ENCODE peak calls at places on chromosomes 6 and 20, in six cellular contexts. I is T-helper 2 cell; M is Kasumi-1; Y is fibroblast of pulmonary artery; X is activated CD4-positive, CD25-positive, alpha-beta regulatory T cell treated with anti-CD3 and anti-CD28 coated beads, Interleukin-2, amount 50 U/mL, for 16 hours; V is CD8-positive, alpha-beta T cell. W is an unnamed sample.

GRCh38 chr6:145763742-145764141 is 28.4 kb upstream of the EPM2A start:
- DNase-seq in V (no peak), X (no peak), M (no peak), I (no peak), Y (no peak), W (no peak)

GRCh38 chr6:148144917-148145521 is 197.6 kb upstream of the SASH1 start:
- DNase-seq in M (peak; percentile 50), I (no peak), X (no peak), V (peak; percentile 51), Y (peak; percentile 81), W (peak; percentile 9)

GRCh38 chr6:24775520-24776058 is 852 bp downstream of the GMNN start:
- DNase-seq in I (no peak), X (no peak), Y (peak; percentile 65), V (no peak), M (no peak), W (no peak)

GRCh38 chr6:117498159-117498558 is 15.7 kb downstream of the DCBLD1 start:
- DNase-seq in V (no peak), X (no peak), M (peak; percentile 65), Y (peak; percentile 76), I (no peak), W (no peak)

GRCh38 chr6:48140221-48140620 is 29.2 kb upstream of the PTCHD4 start:
- DNase-seq in I (no peak), M (no peak), V (no peak), X (no peak), Y (no peak), W (no peak)

GRCh38 chr20:34475979-34476736 is 40.1 kb upstream of the DYNLRB1 start:
- DNase-seq in I (peak; percentile 1), V (peak; percentile 54), M (peak; percentile 18), X (peak; percentile 3), Y (peak; percentile 30), W (peak; percentile 34)

GRCh38 chr20:48090314-48090713 is 305.0 kb upstream of the SULF2 start:
- DNase-seq in Y (no peak), M (no peak), I (no peak), V (no peak), X (no peak), W (no peak)

GRCh38 chr20:18172379-18172778 is 34.7 kb downstream of the KAT14 start:
- DNase-seq in I (no peak), V (no peak), Y (no peak), X (no peak), M (no peak), W (no peak)

GRCh38 chr6:71406871-71407860 is 118.6 kb downstream of the OGFRL1 start:
- DNase-seq in Y (no peak), X (no peak), I (no peak), M (no peak), V (no peak), W (no peak)

GRCh38 chr6:141562181-141562800 is 570.4 kb upstream of the GJE1 start:
- DNase-seq in M (peak; percentile 50), V (peak; percentile 48), I (no peak), Y (no peak), X (no peak), W (no peak)

GRCh38 chr6:158758941-158759479 is 60.2 kb downstream of the EZR start:
- DNase-seq in V (no peak), Y (no peak), X (no peak), M (no peak), I (no peak), W (no peak)

GRCh38 chr6:81511423-81511822 is 241.1 kb downstream of the TENT5A start:
- DNase-seq in I (no peak), Y (no peak), M (no peak), V (no peak), X (no peak), W (no peak)

GRCh38 chr6:159203304-159204005 is 34.3 kb downstream of the FNDC1 start:
- DNase-seq in X (no peak), I (no peak), V (no peak), Y (peak; percentile 95), M (no peak), W (no peak)

GRCh38 chr6:156028310-156029131 is 572.9 kb upstream of the NOX3 start:
- DNase-seq in I (no peak), X (no peak), M (peak; percentile 2), Y (no peak), V (no peak), W (no peak)

GRCh38 chr20:59145926-59146800 is 17.5 kb upstream of the ZNF831 start:
- DNase-seq in M (no peak), Y (no peak), V (peak; percentile 73), X (peak; percentile 53), I (peak; percentile 42), W (peak; percentile 41)

GRCh38 chr20:2767768-2768631 is 32.4 kb downstream of the CPXM1 start:
- DNase-seq in M (no peak), V (no peak), X (no peak), I (no peak), Y (peak; percentile 53), W (no peak)

GRCh38 chr6:36853325-36853724 is 14.1 kb upstream of the CPNE5 start:
- DNase-seq in M (peak; percentile 96), V (no peak), Y (peak; percentile 96), I (no peak), X (no peak), W (no peak)

GRCh38 chr6:162190936-162191335 is 536.6 kb downstream of the PRKN start:
- DNase-seq in I (no peak), X (no peak), V (no peak), M (no peak), Y (no peak), W (no peak)

GRCh38 chr6:19356692-19357091 is 480.5 kb upstream of the ID4 start:
- DNase-seq in Y (no peak), V (no peak), M (no peak), X (no peak), I (no peak), W (no peak)

GRCh38 chr6:30041821-30042220 is 19.2 kb upstream of the POLR1H start:
- DNase-seq in I (no peak), X (no peak), V (no peak), Y (no peak), M (no peak), W (no peak)

GRCh38 chr20:44079968-44080560 is 106.9 kb downstream of the JPH2 start:
- DNase-seq in M (no peak), V (no peak), Y (peak; percentile 22), I (no peak), X (no peak), W (no peak)

GRCh38 chr20:37243937-37244571 is 17.6 kb downstream of the GHRH start:
- DNase-seq in Y (peak; percentile 15), M (no peak), V (no peak), I (no peak), X (no peak), W (no peak)

GRCh38 chr6:34985236-34985635 is 96.2 kb downstream of the ANKS1A start:
- DNase-seq in M (no peak), X (no peak), Y (no peak), I (no peak), V (no peak), W (no peak)

GRCh38 chr6:1423578-1423977 is 34.2 kb downstream of the FOXF2 start:
- DNase-seq in X (no peak), Y (no peak), I (no peak), M (no peak), V (no peak), W (no peak)